ENCODE peak calls at places on chromosomes 11 and 22, in eight cellular contexts. One of them, this sample, is unnamed.

GRCh38 chr11:19499999-19500398 is 212.6 kb upstream of the NAV2 start:
- DNase-seq in Calu3: no peak
- DNase-seq in stimulated activated naive B cell treated with anti-CD40 and anti-IgM and Interleukin-4, amounts not matched to agents 10 μg/mL and 1 μg/mL and 100 μg/mL, for 72 hours: no peak
- DNase-seq in NCI-H1694 treated with DMSO at 0.1 percent for 48 hours: no peak
- DNase-seq in NCI-H2171: no peak
- DNase-seq in NCI-H1092: no peak
- DNase-seq in stimulated activated CD4-positive, alpha-beta T cell treated with anti-CD3 and anti-CD28 coated beads, Interleukin-15, amount 100 ng/mL, for 24 hours: no peak
- DNase-seq in HS-27A: no peak
- DNase-seq in this sample: no peak

GRCh38 chr22:39622881-39623367 is 52.4 kb downstream of the CACNA1I start:
- DNase-seq in Calu3: peak
- DNase-seq in stimulated activated naive B cell treated with anti-CD40 and anti-IgM and Interleukin-4, amounts not matched to agents 10 μg/mL and 1 μg/mL and 100 μg/mL, for 72 hours: peak
- DNase-seq in NCI-H1694 treated with DMSO at 0.1 percent for 48 hours: peak
- DNase-seq in NCI-H2171: no peak
- DNase-seq in NCI-H1092: no peak
- DNase-seq in stimulated activated CD4-positive, alpha-beta T cell treated with anti-CD3 and anti-CD28 coated beads, Interleukin-15, amount 100 ng/mL, for 24 hours: peak
- DNase-seq in HS-27A: no peak
- DNase-seq in this sample: peak

GRCh38 chr11:16408619-16409018 is 52.3 kb upstream of the SOX6 start:
- DNase-seq in Calu3: no peak
- DNase-seq in stimulated activated naive B cell treated with anti-CD40 and anti-IgM and Interleukin-4, amounts not matched to agents 10 μg/mL and 1 μg/mL and 100 μg/mL, for 72 hours: no peak
- DNase-seq in NCI-H1694 treated with DMSO at 0.1 percent for 48 hours: no peak
- DNase-seq in NCI-H2171: no peak
- DNase-seq in NCI-H1092: no peak
- DNase-seq in stimulated activated CD4-positive, alpha-beta T cell treated with anti-CD3 and anti-CD28 coated beads, Interleukin-15, amount 100 ng/mL, for 24 hours: no peak
- DNase-seq in HS-27A: no peak
- DNase-seq in this sample: no peak

GRCh38 chr11:30596832-30597231 is 10.7 kb upstream of the MPPED2 start:
- DNase-seq in Calu3: no peak
- DNase-seq in stimulated activated naive B cell treated with anti-CD40 and anti-IgM and Interleukin-4, amounts not matched to agents 10 μg/mL and 1 μg/mL and 100 μg/mL, for 72 hours: no peak
- DNase-seq in NCI-H1694 treated with DMSO at 0.1 percent for 48 hours: no peak
- DNase-seq in NCI-H2171: no peak
- DNase-seq in NCI-H1092: no peak
- DNase-seq in stimulated activated CD4-positive, alpha-beta T cell treated with anti-CD3 and anti-CD28 coated beads, Interleukin-15, amount 100 ng/mL, for 24 hours: no peak
- DNase-seq in HS-27A: no peak
- DNase-seq in this sample: no peak

GRCh38 chr11:62671604-62672528 is at the start of the genes LBHD1 and UQCC3:
- DNase-seq in Calu3: peak
- DNase-seq in stimulated activated naive B cell treated with anti-CD40 and anti-IgM and Interleukin-4, amounts not matched to agents 10 μg/mL and 1 μg/mL and 100 μg/mL, for 72 hours: peak
- DNase-seq in NCI-H1694 treated with DMSO at 0.1 percent for 48 hours: peak
- DNase-seq in NCI-H2171: peak
- DNase-seq in NCI-H1092: peak
- DNase-seq in stimulated activated CD4-positive, alpha-beta T cell treated with anti-CD3 and anti-CD28 coated beads, Interleukin-15, amount 100 ng/mL, for 24 hours: peak
- DNase-seq in HS-27A: peak
- DNase-seq in this sample: peak

GRCh38 chr11:130675456-130675855 is 227.0 kb downstream of the ADAMTS15 start:
- DNase-seq in Calu3: no peak
- DNase-seq in stimulated activated naive B cell treated with anti-CD40 and anti-IgM and Interleukin-4, amounts not matched to agents 10 μg/mL and 1 μg/mL and 100 μg/mL, for 72 hours: no peak
- DNase-seq in NCI-H1694 treated with DMSO at 0.1 percent for 48 hours: no peak
- DNase-seq in NCI-H2171: peak
- DNase-seq in NCI-H1092: no peak
- DNase-seq in stimulated activated CD4-positive, alpha-beta T cell treated with anti-CD3 and anti-CD28 coated beads, Interleukin-15, amount 100 ng/mL, for 24 hours: no peak
- DNase-seq in HS-27A: peak
- DNase-seq in this sample: peak

GRCh38 chr11:64611961-64612646 is 21.1 kb downstream of the SLC22A12 start:
- DNase-seq in Calu3: no peak
- DNase-seq in stimulated activated naive B cell treated with anti-CD40 and anti-IgM and Interleukin-4, amounts not matched to agents 10 μg/mL and 1 μg/mL and 100 μg/mL, for 72 hours: no peak
- DNase-seq in NCI-H1694 treated with DMSO at 0.1 percent for 48 hours: no peak
- DNase-seq in NCI-H2171: no peak
- DNase-seq in NCI-H1092: no peak
- DNase-seq in stimulated activated CD4-positive, alpha-beta T cell treated with anti-CD3 and anti-CD28 coated beads, Interleukin-15, amount 100 ng/mL, for 24 hours: no peak
- DNase-seq in HS-27A: no peak
- DNase-seq in this sample: no peak

GRCh38 chr11:65209711-65210360 is 28.1 kb downstream of the CAPN1 start:
- DNase-seq in Calu3: no peak
- DNase-seq in stimulated activated naive B cell treated with anti-CD40 and anti-IgM and Interleukin-4, amounts not matched to agents 10 μg/mL and 1 μg/mL and 100 μg/mL, for 72 hours: no peak
- DNase-seq in NCI-H1694 treated with DMSO at 0.1 percent for 48 hours: no peak
- DNase-seq in NCI-H2171: no peak
- DNase-seq in NCI-H1092: no peak
- DNase-seq in stimulated activated CD4-positive, alpha-beta T cell treated with anti-CD3 and anti-CD28 coated beads, Interleukin-15, amount 100 ng/mL, for 24 hours: no peak
- DNase-seq in HS-27A: no peak
- DNase-seq in this sample: no peak

GRCh38 chr11:73141031-73141308 is 1.1 kb downstream of the FCHSD2 start:
- DNase-seq in Calu3: peak
- DNase-seq in stimulated activated naive B cell treated with anti-CD40 and anti-IgM and Interleukin-4, amounts not matched to agents 10 μg/mL and 1 μg/mL and 100 μg/mL, for 72 hours: no peak
- DNase-seq in NCI-H1694 treated with DMSO at 0.1 percent for 48 hours: no peak
- DNase-seq in NCI-H2171: no peak
- DNase-seq in NCI-H1092: peak
- DNase-seq in stimulated activated CD4-positive, alpha-beta T cell treated with anti-CD3 and anti-CD28 coated beads, Interleukin-15, amount 100 ng/mL, for 24 hours: peak
- DNase-seq in HS-27A: no peak
- DNase-seq in this sample: no peak

GRCh38 chr11:112837162-112837826 is 123.9 kb upstream of the NCAM1 start:
- DNase-seq in Calu3: no peak
- DNase-seq in stimulated activated naive B cell treated with anti-CD40 and anti-IgM and Interleukin-4, amounts not matched to agents 10 μg/mL and 1 μg/mL and 100 μg/mL, for 72 hours: no peak
- DNase-seq in NCI-H1694 treated with DMSO at 0.1 percent for 48 hours: no peak
- DNase-seq in NCI-H2171: no peak
- DNase-seq in NCI-H1092: peak
- DNase-seq in stimulated activated CD4-positive, alpha-beta T cell treated with anti-CD3 and anti-CD28 coated beads, Interleukin-15, amount 100 ng/mL, for 24 hours: no peak
- DNase-seq in HS-27A: no peak
- DNase-seq in this sample: no peak

GRCh38 chr11:60125962-60126585 is 37.6 kb downstream of the MS4A2 start:
- DNase-seq in Calu3: peak
- DNase-seq in stimulated activated naive B cell treated with anti-CD40 and anti-IgM and Interleukin-4, amounts not matched to agents 10 μg/mL and 1 μg/mL and 100 μg/mL, for 72 hours: no peak
- DNase-seq in NCI-H1694 treated with DMSO at 0.1 percent for 48 hours: no peak
- DNase-seq in NCI-H2171: no peak
- DNase-seq in NCI-H1092: no peak
- DNase-seq in stimulated activated CD4-positive, alpha-beta T cell treated with anti-CD3 and anti-CD28 coated beads, Interleukin-15, amount 100 ng/mL, for 24 hours: no peak
- DNase-seq in HS-27A: no peak
- DNase-seq in this sample: no peak

GRCh38 chr11:75241906-75242644 is 1.5 kb downstream of the TPBGL start:
- DNase-seq in Calu3: no peak
- DNase-seq in stimulated activated naive B cell treated with anti-CD40 and anti-IgM and Interleukin-4, amounts not matched to agents 10 μg/mL and 1 μg/mL and 100 μg/mL, for 72 hours: no peak
- DNase-seq in NCI-H1694 treated with DMSO at 0.1 percent for 48 hours: peak
- DNase-seq in NCI-H2171: peak
- DNase-seq in NCI-H1092: no peak
- DNase-seq in stimulated activated CD4-positive, alpha-beta T cell treated with anti-CD3 and anti-CD28 coated beads, Interleukin-15, amount 100 ng/mL, for 24 hours: no peak
- DNase-seq in HS-27A: no peak
- DNase-seq in this sample: no peak

GRCh38 chr11:70153133-70153727 is 49.9 kb upstream of the FADD start:
- DNase-seq in Calu3: no peak
- DNase-seq in stimulated activated naive B cell treated with anti-CD40 and anti-IgM and Interleukin-4, amounts not matched to agents 10 μg/mL and 1 μg/mL and 100 μg/mL, for 72 hours: no peak
- DNase-seq in NCI-H1694 treated with DMSO at 0.1 percent for 48 hours: no peak
- DNase-seq in NCI-H2171: no peak
- DNase-seq in NCI-H1092: no peak
- DNase-seq in stimulated activated CD4-positive, alpha-beta T cell treated with anti-CD3 and anti-CD28 coated beads, Interleukin-15, amount 100 ng/mL, for 24 hours: no peak
- DNase-seq in HS-27A: no peak
- DNase-seq in this sample: no peak

GRCh38 chr22:45221201-45221600 is 19.5 kb downstream of the KIAA0930 start:
- DNase-seq in Calu3: no peak
- DNase-seq in stimulated activated naive B cell treated with anti-CD40 and anti-IgM and Interleukin-4, amounts not matched to agents 10 μg/mL and 1 μg/mL and 100 μg/mL, for 72 hours: no peak
- DNase-seq in NCI-H1694 treated with DMSO at 0.1 percent for 48 hours: no peak
- DNase-seq in NCI-H2171: no peak
- DNase-seq in NCI-H1092: no peak
- DNase-seq in stimulated activated CD4-positive, alpha-beta T cell treated with anti-CD3 and anti-CD28 coated beads, Interleukin-15, amount 100 ng/mL, for 24 hours: no peak
- DNase-seq in HS-27A: no peak
- DNase-seq in this sample: no peak

GRCh38 chr22:49307870-49308269 is 519.8 kb downstream of the BRD1 start:
- DNase-seq in Calu3: no peak
- DNase-seq in stimulated activated naive B cell treated with anti-CD40 and anti-IgM and Interleukin-4, amounts not matched to agents 10 μg/mL and 1 μg/mL and 100 μg/mL, for 72 hours: no peak
- DNase-seq in NCI-H1694 treated with DMSO at 0.1 percent for 48 hours: no peak
- DNase-seq in NCI-H2171: no peak
- DNase-seq in NCI-H1092: no peak
- DNase-seq in stimulated activated CD4-positive, alpha-beta T cell treated with anti-CD3 and anti-CD28 coated beads, Interleukin-15, amount 100 ng/mL, for 24 hours: no peak
- DNase-seq in HS-27A: no peak
- DNase-seq in this sample: no peak

GRCh38 chr11:32099516-32099915 is 8.6 kb downstream of the RCN1 start:
- DNase-seq in Calu3: no peak
- DNase-seq in stimulated activated naive B cell treated with anti-CD40 and anti-IgM and Interleukin-4, amounts not matched to agents 10 μg/mL and 1 μg/mL and 100 μg/mL, for 72 hours: no peak
- DNase-seq in NCI-H1694 treated with DMSO at 0.1 percent for 48 hours: no peak
- DNase-seq in NCI-H2171: peak
- DNase-seq in NCI-H1092: no peak
- DNase-seq in stimulated activated CD4-positive, alpha-beta T cell treated with anti-CD3 and anti-CD28 coated beads, Interleukin-15, amount 100 ng/mL, for 24 hours: no peak
- DNase-seq in HS-27A: no peak
- DNase-seq in this sample: no peak

GRCh38 chr22:49861642-49862407 is 8.2 kb downstream of the ZBED4 start:
- DNase-seq in Calu3: no peak
- DNase-seq in stimulated activated naive B cell treated with anti-CD40 and anti-IgM and Interleukin-4, amounts not matched to agents 10 μg/mL and 1 μg/mL and 100 μg/mL, for 72 hours: no peak
- DNase-seq in NCI-H1694 treated with DMSO at 0.1 percent for 48 hours: no peak
- DNase-seq in NCI-H2171: no peak
- DNase-seq in NCI-H1092: no peak
- DNase-seq in stimulated activated CD4-positive, alpha-beta T cell treated with anti-CD3 and anti-CD28 coated beads, Interleukin-15, amount 100 ng/mL, for 24 hours: no peak
- DNase-seq in HS-27A: no peak
- DNase-seq in this sample: no peak

GRCh38 chr11:43557553-43558031 is 122.9 kb upstream of the HSD17B12 start:
- DNase-seq in Calu3: no peak
- DNase-seq in stimulated activated naive B cell treated with anti-CD40 and anti-IgM and Interleukin-4, amounts not matched to agents 10 μg/mL and 1 μg/mL and 100 μg/mL, for 72 hours: no peak
- DNase-seq in NCI-H1694 treated with DMSO at 0.1 percent for 48 hours: no peak
- DNase-seq in NCI-H2171: no peak
- DNase-seq in NCI-H1092: no peak
- DNase-seq in stimulated activated CD4-positive, alpha-beta T cell treated with anti-CD3 and anti-CD28 coated beads, Interleukin-15, amount 100 ng/mL, for 24 hours: no peak
- DNase-seq in HS-27A: no peak
- DNase-seq in this sample: no peak

GRCh38 chr11:16759857-16760256 is 21.4 kb downstream of the C11orf58 start:
- DNase-seq in Calu3: no peak
- DNase-seq in stimulated activated naive B cell treated with anti-CD40 and anti-IgM and Interleukin-4, amounts not matched to agents 10 μg/mL and 1 μg/mL and 100 μg/mL, for 72 hours: no peak
- DNase-seq in NCI-H1694 treated with DMSO at 0.1 percent for 48 hours: no peak
- DNase-seq in NCI-H2171: no peak
- DNase-seq in NCI-H1092: no peak
- DNase-seq in stimulated activated CD4-positive, alpha-beta T cell treated with anti-CD3 and anti-CD28 coated beads, Interleukin-15, amount 100 ng/mL, for 24 hours: no peak
- DNase-seq in HS-27A: peak
- DNase-seq in this sample: no peak

GRCh38 chr11:112179601-112180000 is 4.3 kb downstream of the BCO2 start:
- DNase-seq in Calu3: no peak
- DNase-seq in stimulated activated naive B cell treated with anti-CD40 and anti-IgM and Interleukin-4, amounts not matched to agents 10 μg/mL and 1 μg/mL and 100 μg/mL, for 72 hours: peak
- DNase-seq in NCI-H1694 treated with DMSO at 0.1 percent for 48 hours: no peak
- DNase-seq in NCI-H2171: no peak
- DNase-seq in NCI-H1092: no peak
- DNase-seq in stimulated activated CD4-positive, alpha-beta T cell treated with anti-CD3 and anti-CD28 coated beads, Interleukin-15, amount 100 ng/mL, for 24 hours: no peak
- DNase-seq in HS-27A: no peak
- DNase-seq in this sample: no peak

GRCh38 chr22:34380532-34380931 is 460.3 kb upstream of the LARGE1 start:
- DNase-seq in Calu3: no peak
- DNase-seq in stimulated activated naive B cell treated with anti-CD40 and anti-IgM and Interleukin-4, amounts not matched to agents 10 μg/mL and 1 μg/mL and 100 μg/mL, for 72 hours: no peak
- DNase-seq in NCI-H1694 treated with DMSO at 0.1 percent for 48 hours: no peak
- DNase-seq in NCI-H2171: no peak
- DNase-seq in NCI-H1092: no peak
- DNase-seq in stimulated activated CD4-positive, alpha-beta T cell treated with anti-CD3 and anti-CD28 coated beads, Interleukin-15, amount 100 ng/mL, for 24 hours: no peak
- DNase-seq in HS-27A: no peak
- DNase-seq in this sample: no peak

GRCh38 chr11:2424811-2425495 is 19.4 kb downstream of the TRPM5 start:
- DNase-seq in Calu3: no peak
- DNase-seq in stimulated activated naive B cell treated with anti-CD40 and anti-IgM and Interleukin-4, amounts not matched to agents 10 μg/mL and 1 μg/mL and 100 μg/mL, for 72 hours: no peak
- DNase-seq in NCI-H1694 treated with DMSO at 0.1 percent for 48 hours: no peak
- DNase-seq in NCI-H2171: no peak
- DNase-seq in NCI-H1092: no peak
- DNase-seq in stimulated activated CD4-positive, alpha-beta T cell treated with anti-CD3 and anti-CD28 coated beads, Interleukin-15, amount 100 ng/mL, for 24 hours: no peak
- DNase-seq in HS-27A: no peak
- DNase-seq in this sample: no peak

GRCh38 chr11:120511804-120512726 is 517 bp downstream of the GRIK4 start:
- DNase-seq in Calu3: no peak
- DNase-seq in stimulated activated naive B cell treated with anti-CD40 and anti-IgM and Interleukin-4, amounts not matched to agents 10 μg/mL and 1 μg/mL and 100 μg/mL, for 72 hours: no peak
- DNase-seq in NCI-H1694 treated with DMSO at 0.1 percent for 48 hours: no peak
- DNase-seq in NCI-H2171: no peak
- DNase-seq in NCI-H1092: no peak
- DNase-seq in stimulated activated CD4-positive, alpha-beta T cell treated with anti-CD3 and anti-CD28 coated beads, Interleukin-15, amount 100 ng/mL, for 24 hours: no peak
- DNase-seq in HS-27A: no peak
- DNase-seq in this sample: no peak

GRCh38 chr22:48692734-48693376 is 1134.8 kb downstream of the BRD1 start:
- DNase-seq in Calu3: no peak
- DNase-seq in stimulated activated naive B cell treated with anti-CD40 and anti-IgM and Interleukin-4, amounts not matched to agents 10 μg/mL and 1 μg/mL and 100 μg/mL, for 72 hours: no peak
- DNase-seq in NCI-H1694 treated with DMSO at 0.1 percent for 48 hours: no peak
- DNase-seq in NCI-H2171: no peak
- DNase-seq in NCI-H1092: no peak
- DNase-seq in stimulated activated CD4-positive, alpha-beta T cell treated with anti-CD3 and anti-CD28 coated beads, Interleukin-15, amount 100 ng/mL, for 24 hours: no peak
- DNase-seq in HS-27A: no peak
- DNase-seq in this sample: no peak

GRCh38 chr11:78646564-78647185 is 72.0 kb upstream of the NARS2 start:
- DNase-seq in Calu3: peak
- DNase-seq in stimulated activated naive B cell treated with anti-CD40 and anti-IgM and Interleukin-4, amounts not matched to agents 10 μg/mL and 1 μg/mL and 100 μg/mL, for 72 hours: peak
- DNase-seq in NCI-H1694 treated with DMSO at 0.1 percent for 48 hours: peak
- DNase-seq in NCI-H2171: peak
- DNase-seq in NCI-H1092: peak
- DNase-seq in stimulated activated CD4-positive, alpha-beta T cell treated with anti-CD3 and anti-CD28 coated beads, Interleukin-15, amount 100 ng/mL, for 24 hours: peak
- DNase-seq in HS-27A: peak
- DNase-seq in this sample: peak

GRCh38 chr11:91513734-91514133 is 710.9 kb upstream of the FAT3 start:
- DNase-seq in Calu3: no peak
- DNase-seq in stimulated activated naive B cell treated with anti-CD40 and anti-IgM and Interleukin-4, amounts not matched to agents 10 μg/mL and 1 μg/mL and 100 μg/mL, for 72 hours: no peak
- DNase-seq in NCI-H1694 treated with DMSO at 0.1 percent for 48 hours: no peak
- DNase-seq in NCI-H2171: no peak
- DNase-seq in NCI-H1092: no peak
- DNase-seq in stimulated activated CD4-positive, alpha-beta T cell treated with anti-CD3 and anti-CD28 coated beads, Interleukin-15, amount 100 ng/mL, for 24 hours: no peak
- DNase-seq in HS-27A: no peak
- DNase-seq in this sample: no peak

GRCh38 chr11:84866922-84867321 is 760.2 kb downstream of the DLG2 start:
- DNase-seq in Calu3: no peak
- DNase-seq in stimulated activated naive B cell treated with anti-CD40 and anti-IgM and Interleukin-4, amounts not matched to agents 10 μg/mL and 1 μg/mL and 100 μg/mL, for 72 hours: no peak
- DNase-seq in NCI-H1694 treated with DMSO at 0.1 percent for 48 hours: no peak
- DNase-seq in NCI-H2171: no peak
- DNase-seq in NCI-H1092: no peak
- DNase-seq in stimulated activated CD4-positive, alpha-beta T cell treated with anti-CD3 and anti-CD28 coated beads, Interleukin-15, amount 100 ng/mL, for 24 hours: no peak
- DNase-seq in HS-27A: no peak
- DNase-seq in this sample: no peak